ENCODE peak calls at places on chromosome 3, in eight cellular contexts. One of them, this sample, is unnamed.

GRCh38 chr3:18900994-18901393 is 247.3 kb upstream of the KCNH8 start:
- DNase-seq in adrenal gland: no peak
- DNase-seq in uterus: no peak
- DNase-seq in GM10248: no peak
- DNase-seq in psoas muscle: no peak
- DNase-seq in nephron progenitor cell: no peak
- DNase-seq in T-helper 2 cell: no peak
- DNase-seq in stimulated activated CD8-positive, alpha-beta memory T cell treated with anti-CD3 and anti-CD28 coated beads, Interleukin-15, amount 100 ng/mL, for 24 hours: no peak
- DNase-seq in this sample: no peak

GRCh38 chr3:149317072-149317471 is 16.4 kb downstream of the TM4SF18 start:
- DNase-seq in adrenal gland: no peak
- DNase-seq in uterus: no peak
- DNase-seq in GM10248: no peak
- DNase-seq in psoas muscle: no peak
- DNase-seq in nephron progenitor cell: no peak
- DNase-seq in T-helper 2 cell: no peak
- DNase-seq in stimulated activated CD8-positive, alpha-beta memory T cell treated with anti-CD3 and anti-CD28 coated beads, Interleukin-15, amount 100 ng/mL, for 24 hours: no peak
- DNase-seq in this sample: no peak

GRCh38 chr3:15815696-15816095 is 17.9 kb upstream of the ANKRD28 start:
- DNase-seq in adrenal gland: no peak
- DNase-seq in uterus: no peak
- DNase-seq in GM10248: peak; percentile 15
- DNase-seq in psoas muscle: no peak
- DNase-seq in nephron progenitor cell: no peak
- DNase-seq in T-helper 2 cell: no peak
- DNase-seq in stimulated activated CD8-positive, alpha-beta memory T cell treated with anti-CD3 and anti-CD28 coated beads, Interleukin-15, amount 100 ng/mL, for 24 hours: no peak
- DNase-seq in this sample: no peak

GRCh38 chr3:58271901-58272501 is 34.0 kb upstream of the RPP14 start:
- DNase-seq in adrenal gland: peak; percentile 50
- DNase-seq in uterus: no peak
- DNase-seq in GM10248: no peak
- DNase-seq in psoas muscle: no peak
- DNase-seq in nephron progenitor cell: no peak
- DNase-seq in T-helper 2 cell: no peak
- DNase-seq in stimulated activated CD8-positive, alpha-beta memory T cell treated with anti-CD3 and anti-CD28 coated beads, Interleukin-15, amount 100 ng/mL, for 24 hours: no peak
- DNase-seq in this sample: no peak

GRCh38 chr3:34005886-34006285 is 207.5 kb downstream of the PDCD6IP start:
- DNase-seq in adrenal gland: no peak
- DNase-seq in uterus: no peak
- DNase-seq in GM10248: no peak
- DNase-seq in psoas muscle: no peak
- DNase-seq in nephron progenitor cell: no peak
- DNase-seq in T-helper 2 cell: no peak
- DNase-seq in stimulated activated CD8-positive, alpha-beta memory T cell treated with anti-CD3 and anti-CD28 coated beads, Interleukin-15, amount 100 ng/mL, for 24 hours: no peak
- DNase-seq in this sample: no peak

GRCh38 chr3:13262493-13263211 is 157.5 kb downstream of the NUP210 start:
- DNase-seq in adrenal gland: no peak
- DNase-seq in uterus: no peak
- DNase-seq in GM10248: no peak
- DNase-seq in psoas muscle: peak; percentile 55
- DNase-seq in nephron progenitor cell: no peak
- DNase-seq in T-helper 2 cell: no peak
- DNase-seq in stimulated activated CD8-positive, alpha-beta memory T cell treated with anti-CD3 and anti-CD28 coated beads, Interleukin-15, amount 100 ng/mL, for 24 hours: no peak
- DNase-seq in this sample: no peak

GRCh38 chr3:5002174-5002870 is 23.1 kb downstream of the BHLHE40 start:
- DNase-seq in adrenal gland: no peak
- DNase-seq in uterus: no peak
- DNase-seq in GM10248: no peak
- DNase-seq in psoas muscle: no peak
- DNase-seq in nephron progenitor cell: no peak
- DNase-seq in T-helper 2 cell: peak; percentile 90
- DNase-seq in stimulated activated CD8-positive, alpha-beta memory T cell treated with anti-CD3 and anti-CD28 coated beads, Interleukin-15, amount 100 ng/mL, for 24 hours: no peak
- DNase-seq in this sample: peak; percentile 16

GRCh38 chr3:15348246-15348645 is 15.9 kb upstream of the SH3BP5 start:
- DNase-seq in adrenal gland: no peak
- DNase-seq in uterus: no peak
- DNase-seq in GM10248: no peak
- DNase-seq in psoas muscle: no peak
- DNase-seq in nephron progenitor cell: no peak
- DNase-seq in T-helper 2 cell: no peak
- DNase-seq in stimulated activated CD8-positive, alpha-beta memory T cell treated with anti-CD3 and anti-CD28 coated beads, Interleukin-15, amount 100 ng/mL, for 24 hours: no peak
- DNase-seq in this sample: no peak

GRCh38 chr3:107710851-107711250 is 188.1 kb downstream of the BBX start:
- DNase-seq in adrenal gland: peak; percentile 86
- DNase-seq in uterus: no peak
- DNase-seq in GM10248: no peak
- DNase-seq in psoas muscle: peak; percentile 84
- DNase-seq in nephron progenitor cell: no peak
- DNase-seq in T-helper 2 cell: no peak
- DNase-seq in stimulated activated CD8-positive, alpha-beta memory T cell treated with anti-CD3 and anti-CD28 coated beads, Interleukin-15, amount 100 ng/mL, for 24 hours: no peak
- DNase-seq in this sample: peak; percentile 50

GRCh38 chr3:141399979-141400971 is 32.0 kb downstream of the ZBTB38 start:
- DNase-seq in adrenal gland: no peak
- DNase-seq in uterus: no peak
- DNase-seq in GM10248: no peak
- DNase-seq in psoas muscle: no peak
- DNase-seq in nephron progenitor cell: no peak
- DNase-seq in T-helper 2 cell: no peak
- DNase-seq in stimulated activated CD8-positive, alpha-beta memory T cell treated with anti-CD3 and anti-CD28 coated beads, Interleukin-15, amount 100 ng/mL, for 24 hours: no peak
- DNase-seq in this sample: no peak

GRCh38 chr3:186589856-186590579 is 19.5 kb downstream of the DNAJB11 start:
- DNase-seq in adrenal gland: no peak
- DNase-seq in uterus: no peak
- DNase-seq in GM10248: no peak
- DNase-seq in psoas muscle: no peak
- DNase-seq in nephron progenitor cell: no peak
- DNase-seq in T-helper 2 cell: peak; percentile 14
- DNase-seq in stimulated activated CD8-positive, alpha-beta memory T cell treated with anti-CD3 and anti-CD28 coated beads, Interleukin-15, amount 100 ng/mL, for 24 hours: no peak
- DNase-seq in this sample: peak; percentile 36

GRCh38 chr3:37229740-37230139 is 55.4 kb upstream of the LRRFIP2 start:
- DNase-seq in adrenal gland: no peak
- DNase-seq in uterus: no peak
- DNase-seq in GM10248: no peak
- DNase-seq in psoas muscle: no peak
- DNase-seq in nephron progenitor cell: no peak
- DNase-seq in T-helper 2 cell: no peak
- DNase-seq in stimulated activated CD8-positive, alpha-beta memory T cell treated with anti-CD3 and anti-CD28 coated beads, Interleukin-15, amount 100 ng/mL, for 24 hours: no peak
- DNase-seq in this sample: no peak

GRCh38 chr3:120555661-120556509 is 40.3 kb upstream of the NDUFB4 start:
- DNase-seq in adrenal gland: peak; percentile 70
- DNase-seq in uterus: no peak
- DNase-seq in GM10248: no peak
- DNase-seq in psoas muscle: no peak
- DNase-seq in nephron progenitor cell: no peak
- DNase-seq in T-helper 2 cell: no peak
- DNase-seq in stimulated activated CD8-positive, alpha-beta memory T cell treated with anti-CD3 and anti-CD28 coated beads, Interleukin-15, amount 100 ng/mL, for 24 hours: no peak
- DNase-seq in this sample: peak; percentile 73

GRCh38 chr3:72101538-72101937 is 316.6 kb upstream of the PROK2 start:
- DNase-seq in adrenal gland: no peak
- DNase-seq in uterus: no peak
- DNase-seq in GM10248: no peak
- DNase-seq in psoas muscle: no peak
- DNase-seq in nephron progenitor cell: no peak
- DNase-seq in T-helper 2 cell: no peak
- DNase-seq in stimulated activated CD8-positive, alpha-beta memory T cell treated with anti-CD3 and anti-CD28 coated beads, Interleukin-15, amount 100 ng/mL, for 24 hours: no peak
- DNase-seq in this sample: no peak

GRCh38 chr3:155791190-155791589 is 14.9 kb downstream of the C3orf33 start:
- DNase-seq in adrenal gland: no peak
- DNase-seq in uterus: no peak
- DNase-seq in GM10248: no peak
- DNase-seq in psoas muscle: no peak
- DNase-seq in nephron progenitor cell: no peak
- DNase-seq in T-helper 2 cell: no peak
- DNase-seq in stimulated activated CD8-positive, alpha-beta memory T cell treated with anti-CD3 and anti-CD28 coated beads, Interleukin-15, amount 100 ng/mL, for 24 hours: no peak
- DNase-seq in this sample: no peak

GRCh38 chr3:87269723-87270122 is 6.7 kb downstream of the POU1F1 start:
- DNase-seq in adrenal gland: no peak
- DNase-seq in uterus: no peak
- DNase-seq in GM10248: no peak
- DNase-seq in psoas muscle: no peak
- DNase-seq in nephron progenitor cell: no peak
- DNase-seq in T-helper 2 cell: no peak
- DNase-seq in stimulated activated CD8-positive, alpha-beta memory T cell treated with anti-CD3 and anti-CD28 coated beads, Interleukin-15, amount 100 ng/mL, for 24 hours: no peak
- DNase-seq in this sample: no peak

GRCh38 chr3:18288243-18288642 is 136.9 kb downstream of the SATB1 start:
- DNase-seq in adrenal gland: no peak
- DNase-seq in uterus: no peak
- DNase-seq in GM10248: no peak
- DNase-seq in psoas muscle: no peak
- DNase-seq in nephron progenitor cell: no peak
- DNase-seq in T-helper 2 cell: no peak
- DNase-seq in stimulated activated CD8-positive, alpha-beta memory T cell treated with anti-CD3 and anti-CD28 coated beads, Interleukin-15, amount 100 ng/mL, for 24 hours: no peak
- DNase-seq in this sample: no peak

GRCh38 chr3:159929894-159930235 is 58.8 kb upstream of the IL12A start:
- DNase-seq in adrenal gland: peak; percentile 25
- DNase-seq in uterus: no peak
- DNase-seq in GM10248: no peak
- DNase-seq in psoas muscle: no peak
- DNase-seq in nephron progenitor cell: no peak
- DNase-seq in T-helper 2 cell: no peak
- DNase-seq in stimulated activated CD8-positive, alpha-beta memory T cell treated with anti-CD3 and anti-CD28 coated beads, Interleukin-15, amount 100 ng/mL, for 24 hours: no peak
- DNase-seq in this sample: no peak

GRCh38 chr3:43691120-43692002 is 623 bp downstream of the ABHD5 start:
- DNase-seq in adrenal gland: peak; percentile 56
- DNase-seq in uterus: peak; percentile 48
- DNase-seq in GM10248: no peak
- DNase-seq in psoas muscle: peak; percentile 72
- DNase-seq in nephron progenitor cell: peak; percentile 69
- DNase-seq in T-helper 2 cell: no peak
- DNase-seq in stimulated activated CD8-positive, alpha-beta memory T cell treated with anti-CD3 and anti-CD28 coated beads, Interleukin-15, amount 100 ng/mL, for 24 hours: peak; percentile 3
- DNase-seq in this sample: peak; percentile 77

This sample was measured in left cardiac atrium.